ENCODE peak calls at places on chromosomes 12 and 14, in four cellular contexts. Y is mesendoderm, F is H9, K is H1. L is an unnamed sample.

GRCh38 chr12:50110127-50110761 is 1.8 kb upstream of the COX14 start:
- DNase-seq in F (no peak), Y (peak; percentile 36), K (peak; percentile 48), L (no peak)

GRCh38 chr14:103910262-103910935 is 17.9 kb upstream of the TDRD9 start:
- DNase-seq in K (peak; percentile 85), Y (peak; percentile 97), F (peak; percentile 94), L (peak; percentile 66)

GRCh38 chr12:51622564-51622963 is 31.5 kb downstream of the SCN8A start:
- DNase-seq in F (no peak), Y (peak; percentile 39), K (no peak), L (peak; percentile 63)

GRCh38 chr12:49909826-49910225 is 6.1 kb upstream of the FAIM2 start:
- DNase-seq in Y (peak; percentile 74), K (peak; percentile 64), F (peak; percentile 85), L (peak; percentile 69)

GRCh38 chr14:75823334-75823733 is 158.5 kb downstream of the TGFB3 start:
- DNase-seq in F (no peak), Y (no peak), K (no peak), L (no peak)

GRCh38 chr12:71840226-71840847 is 778 bp downstream of the TBC1D15 start:
- DNase-seq in Y (peak; percentile 48), K (no peak), F (no peak), L (peak; percentile 88)

GRCh38 chr14:31902915-31903646 is 174.0 kb upstream of the ARHGAP5 start:
- DNase-seq in Y (no peak), K (no peak), F (no peak), L (no peak)

GRCh38 chr12:129298921-129299320 is 445.6 kb downstream of the GLT1D1 start:
- DNase-seq in K (no peak), Y (no peak), F (no peak), L (no peak)

GRCh38 chr14:38001501-38001900 is 206.2 kb upstream of the SSTR1 start:
- DNase-seq in F (no peak), Y (no peak), K (no peak), L (no peak)

GRCh38 chr12:120630139-120630895 is 10.1 kb upstream of the CABP1 start:
- DNase-seq in K (no peak), Y (peak; percentile 25), F (no peak), L (no peak)

GRCh38 chr12:2628401-2628800 is 166.4 kb upstream of the FKBP4 start:
- DNase-seq in F (no peak), K (no peak), Y (no peak), L (no peak)

GRCh38 chr12:24991209-24992049 is 42.5 kb upstream of the BCAT1 start:
- DNase-seq in F (no peak), Y (peak; percentile 51), K (no peak), L (peak; percentile 75)

GRCh38 chr14:96267336-96267735 is 11.3 kb downstream of the BDKRB1 start:
- DNase-seq in K (no peak), Y (peak; percentile 25), F (peak; percentile 16), L (peak; percentile 91)

GRCh38 chr12:1488908-1489381 is 105.4 kb downstream of the FBXL14 start:
- DNase-seq in Y (peak; percentile 84), F (no peak), K (no peak), L (peak; percentile 40)

DNA sequence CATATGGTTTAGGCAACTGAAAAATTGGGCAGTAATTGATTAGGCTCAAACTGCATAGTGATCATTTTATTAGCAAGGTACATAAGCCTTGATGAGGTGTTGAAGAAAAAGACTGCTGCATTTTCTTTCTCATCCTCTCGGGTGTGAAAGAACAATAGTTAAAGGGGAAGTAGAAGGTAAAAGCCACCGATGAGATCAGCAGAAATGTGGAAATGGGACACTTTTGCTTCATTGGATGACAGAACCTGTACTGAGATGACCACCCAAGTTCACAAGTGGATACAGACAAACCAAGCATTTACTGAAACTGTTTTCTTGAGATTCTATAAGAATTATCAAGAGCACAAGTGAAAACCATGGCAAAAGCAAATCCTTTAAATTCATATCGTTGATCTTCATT is 184.0 kb downstream of the TMX1 start:
- DNase-seq in F (no peak), Y (no peak), K (no peak), L (no peak)
- H4K5ac ChIP-seq in F (no peak overlapping the region), Y (no peak overlapping the region), K (no peak overlapping the region), L (no peak overlapping the region)

DNA sequence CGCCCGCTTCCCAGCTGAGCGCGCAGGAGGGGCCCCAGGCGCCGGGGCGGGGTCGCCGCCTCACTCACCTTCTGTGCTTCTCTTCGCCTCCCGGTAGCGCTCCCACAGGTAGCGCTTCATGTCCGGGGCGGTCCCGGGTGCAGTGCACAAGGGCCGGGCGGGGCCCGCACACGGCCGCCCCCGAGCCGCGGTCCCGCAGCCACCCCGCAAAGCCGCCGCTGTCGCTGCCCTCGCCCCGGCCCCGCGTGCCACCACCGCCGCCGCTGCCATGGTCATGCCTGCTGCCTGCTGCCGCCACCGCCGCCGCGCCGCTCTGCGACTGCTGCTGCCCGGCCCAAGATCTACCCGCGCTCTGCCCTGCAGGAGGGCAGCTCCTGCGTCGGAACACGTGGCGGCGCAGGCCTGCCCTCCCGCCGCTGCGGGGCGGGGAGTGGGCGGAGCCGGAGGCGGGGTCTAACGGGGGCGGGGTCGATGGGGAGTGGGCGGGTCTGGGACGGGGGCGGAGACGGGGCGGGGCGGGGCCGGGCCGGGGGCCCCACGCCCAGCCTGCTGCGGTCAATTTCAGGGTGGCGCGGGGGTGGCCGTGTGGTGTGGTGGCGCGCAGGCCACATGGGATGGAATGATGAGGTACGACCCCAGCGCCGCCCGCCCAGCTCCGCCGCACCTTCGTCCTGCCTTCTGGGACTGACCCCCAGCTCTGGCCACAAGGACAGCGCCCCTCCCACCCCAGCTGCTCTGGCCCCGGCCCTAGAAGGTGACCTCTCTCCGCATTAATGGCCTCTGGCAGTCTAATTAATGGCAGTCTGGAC is at the start of gene NT5DC3:
- DNase-seq in K (peak; percentile 91), Y (peak; percentile 90), F (peak; percentile 92), L (peak; percentile 74)
- H3K18ac ChIP-seq in K (peak within 1 kb of the TSS; percentile 71), Y (peak within 1 kb of the TSS; percentile 72), F (peak within 1 kb of the TSS; percentile 54), L (peak within 1 kb of the TSS; percentile 44)

DNA sequence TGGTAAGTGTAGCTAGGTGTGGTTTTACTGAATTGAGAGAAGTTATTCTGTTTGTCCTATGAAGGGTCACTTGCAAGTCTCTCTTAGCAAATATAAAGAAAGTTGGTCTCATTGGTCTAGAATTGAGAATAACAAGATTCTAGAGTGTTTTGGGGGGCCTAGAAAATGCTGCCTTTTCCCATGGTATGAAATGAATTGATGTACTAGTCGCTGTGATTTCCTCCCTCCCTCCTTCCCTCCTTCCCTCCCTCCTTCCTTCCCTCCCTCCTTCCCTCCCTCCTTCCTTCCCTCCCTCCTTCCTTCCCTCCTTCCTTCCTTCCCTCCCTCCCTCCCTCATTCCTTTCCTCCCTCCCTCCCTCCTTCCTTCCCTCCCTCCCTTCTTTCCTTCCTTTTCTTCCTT is 166.7 kb upstream of the RGS6 start:
- DNase-seq in Y (no peak), K (no peak), F (no peak), L (no peak)
- H4K5ac ChIP-seq in Y (no peak overlapping the region), K (no peak overlapping the region), F (no peak overlapping the region), L (peak overlapping the region; percentile 77)

DNA sequence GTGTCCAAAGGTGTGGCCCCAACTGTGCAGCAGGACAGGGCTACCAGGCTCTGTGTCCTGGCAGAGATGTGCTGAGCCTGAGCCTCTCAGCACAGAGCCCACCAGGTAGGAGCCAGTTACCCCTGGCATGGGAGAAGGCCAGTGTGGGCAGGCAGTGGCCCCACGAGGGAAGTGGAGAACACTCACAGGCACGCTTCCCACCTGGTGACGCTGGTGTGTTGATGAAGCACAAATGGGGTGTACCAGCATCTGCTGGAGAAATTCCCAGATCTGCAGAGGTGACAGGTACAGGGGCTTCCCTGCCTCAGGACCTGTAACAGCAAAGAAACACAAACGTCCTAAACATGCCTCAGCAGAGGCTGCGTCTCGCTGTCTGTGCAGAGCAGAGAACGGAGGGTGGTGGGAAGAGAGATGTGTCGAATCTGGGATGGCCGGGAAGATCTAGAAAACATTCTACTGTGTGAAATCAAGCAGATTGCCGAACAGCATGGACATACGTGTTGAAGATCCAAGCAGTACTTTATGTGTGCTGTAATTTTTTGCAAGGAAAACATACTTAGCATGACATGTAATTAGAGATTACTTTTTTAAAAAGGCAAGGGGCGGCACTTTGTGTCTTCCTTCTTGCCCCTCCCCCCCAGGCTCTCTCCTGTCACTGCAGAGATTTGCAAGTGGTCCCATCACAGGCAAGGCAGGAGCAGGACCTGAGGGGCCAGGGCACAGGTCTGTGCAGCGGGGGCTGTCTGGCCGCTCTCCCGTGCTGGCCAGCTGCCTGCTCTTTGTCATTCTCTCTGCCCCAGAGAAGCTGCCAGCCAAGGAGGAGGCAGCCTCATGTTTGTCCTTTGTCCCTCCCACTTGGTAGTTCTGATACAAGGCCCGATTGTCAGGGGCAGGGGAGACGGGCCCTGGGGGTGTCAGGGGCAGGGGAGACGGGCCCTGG is 17.3 kb downstream of the HIP1R start:
- DNase-seq in Y (no peak), K (no peak), F (no peak), L (no peak)
- H3K18ac ChIP-seq in Y (no peak overlapping the region), K (no peak overlapping the region), F (no peak overlapping the region), L (no peak overlapping the region)

DNA sequence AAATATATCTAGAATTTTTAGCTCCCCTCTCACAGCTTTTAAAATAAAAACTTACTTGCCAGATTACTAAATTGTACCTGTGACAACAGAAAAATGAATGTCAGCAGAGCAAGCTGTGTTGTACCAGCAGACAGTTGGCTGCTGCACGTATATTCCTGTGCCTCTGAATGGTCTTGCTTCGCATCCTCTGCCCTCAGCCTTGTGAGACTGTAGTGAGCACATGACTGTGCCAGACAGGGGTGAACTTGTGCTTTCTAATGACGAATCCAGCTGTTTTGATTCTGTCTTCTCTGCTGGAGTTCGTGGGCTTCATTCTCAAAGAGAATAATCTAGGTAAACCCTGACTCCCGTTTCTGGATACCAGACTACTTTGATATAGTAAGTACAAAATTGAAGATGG is 58.3 kb upstream of the FRMD6 start:
- DNase-seq in F (no peak), Y (no peak), K (no peak), L (no peak)
- H4K5ac ChIP-seq in F (no peak overlapping the region), Y (no peak overlapping the region), K (no peak overlapping the region), L (peak overlapping the region; percentile 70)

DNA sequence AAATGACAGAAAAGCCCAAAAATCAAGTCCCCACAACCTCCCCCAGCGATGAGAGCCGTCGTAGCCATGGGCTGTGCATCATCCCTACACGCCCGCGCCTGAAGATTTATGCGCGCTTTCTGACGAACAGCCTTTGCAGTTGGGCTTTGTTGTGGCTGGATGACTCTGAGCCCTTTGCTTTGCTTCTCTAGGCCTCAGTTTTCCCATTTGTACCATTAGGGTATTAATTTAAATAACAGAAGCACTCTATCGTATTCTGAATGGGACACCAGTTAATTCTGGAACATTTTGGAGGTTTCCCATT is 24.2 kb downstream of the SFSWAP start:
- DNase-seq in F (no peak), Y (no peak), K (no peak), L (no peak)
- H3K18ac ChIP-seq in F (no peak overlapping the region), Y (no peak overlapping the region), K (no peak overlapping the region), L (no peak overlapping the region)

DNA sequence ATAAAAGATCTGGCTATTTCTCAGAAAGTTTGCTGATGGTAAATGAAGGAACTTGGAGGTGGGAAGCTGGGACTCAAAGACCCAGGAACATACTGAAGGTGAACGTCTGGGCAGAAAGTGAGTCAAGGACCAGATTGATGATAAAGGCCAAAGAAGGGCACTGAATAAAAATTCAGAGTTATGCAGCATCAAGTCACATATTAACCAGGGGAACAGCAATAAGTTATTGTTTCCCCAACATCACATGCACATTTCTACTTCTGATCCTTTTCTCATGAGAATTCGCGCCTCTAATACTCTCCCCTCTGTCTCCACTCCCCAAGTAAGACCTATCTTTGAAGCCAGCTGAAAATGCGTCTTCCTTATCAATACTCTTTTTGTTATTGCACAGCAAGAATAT is 71.8 kb upstream of the SLC35F4 start:
- DNase-seq in K (no peak), F (no peak), Y (no peak), L (no peak)
- H4K5ac ChIP-seq in K (no peak overlapping the region), F (no peak overlapping the region), Y (no peak overlapping the region), L (no peak overlapping the region)